ENCODE peak calls at places on chromosomes 2 and 18, in four cellular contexts. H, A, X and Y are unnamed samples.
A peak's percentile ranks its signal among the peaks of the same experiment; 100 is the strongest.

GRCh38 chr2:18047114-18047695 is 168.7 kb downstream of the KCNS3 start:
- DNase-seq in X (peak; percentile 14), H (no peak), A (no peak), Y (no peak)

GRCh38 chr2:74959106-74959751 is 786 bp downstream of the POLE4 start:
- DNase-seq in H (peak; percentile 40), A (no peak), X (no peak), Y (no peak)

GRCh38 chr2:96259497-96259921 is 6.3 kb downstream of the TMEM127 start:
- DNase-seq in X (no peak), A (no peak), H (peak; percentile 53), Y (no peak)

GRCh38 chr2:175414872-175415487 is 233.5 kb upstream of the ATP5MC3 start:
- DNase-seq in X (peak; percentile 73), A (no peak), H (peak; percentile 63), Y (no peak)

GRCh38 chr2:735670-736218 is 58.5 kb upstream of the TMEM18 start:
- DNase-seq in A (no peak), H (no peak), X (no peak), Y (no peak)

GRCh38 chr2:46163804-46164569 is 133.2 kb upstream of the EPAS1 start:
- DNase-seq in H (no peak), A (no peak), X (no peak), Y (peak; percentile 22)

GRCh38 chr18:64488698-64489097 is 339.8 kb upstream of the LINC00305 start:
- DNase-seq in A (no peak), X (no peak), H (no peak), Y (no peak)

GRCh38 chr2:105872142-105872728 is 127.5 kb downstream of the NCK2 start:
- DNase-seq in X (no peak), A (no peak), H (no peak), Y (no peak)

GRCh38 chr2:175166216-175166824 is 1.7 kb downstream of the ATF2 start:
- DNase-seq in H (no peak), X (no peak), A (no peak), Y (no peak)

GRCh38 chr2:241738040-241738686 is 3.7 kb downstream of the D2HGDH start:
- DNase-seq in H (no peak), X (no peak), A (no peak), Y (no peak)

GRCh38 chr18:9716780-9717563 is 8.9 kb downstream of the RAB31 start:
- DNase-seq in A (no peak), H (no peak), X (no peak), Y (no peak)

GRCh38 chr2:68429311-68429826 is 37.7 kb downstream of the FBXO48 start:
- DNase-seq in X (no peak), H (no peak), A (no peak), Y (no peak)

GRCh38 chr2:234770081-234770506 is 181.7 kb upstream of the SH3BP4 start:
- DNase-seq in H (no peak), X (no peak), A (no peak), Y (peak; percentile 61)

GRCh38 chr2:144548532-144549191 is 28.7 kb upstream of the ZEB2 start:
- DNase-seq in H (no peak), X (no peak), A (no peak), Y (no peak)

GRCh38 chr18:52715421-52715820 is 375.4 kb downstream of the DCC start:
- DNase-seq in X (no peak), H (no peak), A (no peak), Y (no peak)